ENCODE peak calls at places on chromosomes 3 and 15, in five cellular contexts. C is H7; I is adrenal gland; B is CD8-positive, alpha-beta T cell; P is gastrocnemius medialis. H is an unnamed sample.

GRCh38 chr15:29037997-29038700 is 152.4 kb downstream of the APBA2 start:
- DNase-seq in C (no peak), B (no peak), I (no peak), P (no peak), H (no peak)

GRCh38 chr3:124986153-124987143 is 51.9 kb upstream of the MUC13 start:
- DNase-seq in B (no peak), I (peak; percentile 36), P (no peak), C (peak; percentile 66), H (peak; percentile 98)

GRCh38 chr3:70982700-70983140 is 600.8 kb downstream of the FOXP1 start:
- DNase-seq in C (no peak), B (no peak), I (peak; percentile 69), P (peak; percentile 17), H (peak; percentile 50)

GRCh38 chr3:48215019-48215418 is 8.3 kb upstream of the CAMP start:
- DNase-seq in C (no peak), I (peak; percentile 61), B (no peak), P (no peak), H (no peak)

GRCh38 chr3:9214599-9214998 is 34.8 kb downstream of the SRGAP3 start:
- DNase-seq in B (no peak), I (no peak), C (no peak), P (no peak), H (no peak)

GRCh38 chr3:156681003-156681402 is 6.6 kb downstream of the TIPARP start:
- DNase-seq in C (peak; percentile 17), B (no peak), I (no peak), P (no peak), H (peak; percentile 47)

GRCh38 chr15:85579011-85579701 is 198.8 kb downstream of the AKAP13 start:
- DNase-seq in I (no peak), P (peak; percentile 23), B (no peak), C (no peak), H (no peak)

GRCh38 chr3:159779883-159780282 is 208.8 kb upstream of the IL12A start:
- DNase-seq in I (no peak), P (no peak), C (no peak), B (no peak), H (no peak)

GRCh38 chr15:59632714-59633113 is 21.1 kb downstream of the GCNT3 start:
- DNase-seq in P (no peak), I (peak; percentile 29), C (peak; percentile 62), B (no peak), H (no peak)

GRCh38 chr3:169701457-169701856 is 37.9 kb upstream of the MECOM start:
- DNase-seq in C (no peak), B (no peak), I (no peak), P (no peak), H (peak; percentile 54)

GRCh38 chr3:176951586-176952292 is 245.5 kb downstream of the TBL1XR1 start:
- DNase-seq in C (no peak), P (no peak), B (no peak), I (no peak), H (no peak)

GRCh38 chr3:161694682-161695586 is 198.3 kb downstream of the OTOL1 start:
- DNase-seq in I (no peak), P (no peak), C (no peak), B (no peak), H (no peak)

GRCh38 chr3:173711619-173712018 is 314.1 kb downstream of the NLGN1 start:
- DNase-seq in P (no peak), C (no peak), B (no peak), I (no peak), H (no peak)

GRCh38 chr3:188080091-188080490 is 73.9 kb upstream of the LPP start:
- DNase-seq in B (no peak), I (no peak), C (no peak), P (no peak), H (no peak)

GRCh38 chr3:77605308-77605707 is 565.4 kb downstream of the ROBO2 start:
- DNase-seq in P (no peak), I (no peak), B (no peak), C (no peak), H (no peak)
- H3K4me3 ChIP-seq in P (no peak overlapping the region), I (no peak overlapping the region), B (no peak overlapping the region), C (no peak overlapping the region), H (no peak overlapping the region)

DNA sequence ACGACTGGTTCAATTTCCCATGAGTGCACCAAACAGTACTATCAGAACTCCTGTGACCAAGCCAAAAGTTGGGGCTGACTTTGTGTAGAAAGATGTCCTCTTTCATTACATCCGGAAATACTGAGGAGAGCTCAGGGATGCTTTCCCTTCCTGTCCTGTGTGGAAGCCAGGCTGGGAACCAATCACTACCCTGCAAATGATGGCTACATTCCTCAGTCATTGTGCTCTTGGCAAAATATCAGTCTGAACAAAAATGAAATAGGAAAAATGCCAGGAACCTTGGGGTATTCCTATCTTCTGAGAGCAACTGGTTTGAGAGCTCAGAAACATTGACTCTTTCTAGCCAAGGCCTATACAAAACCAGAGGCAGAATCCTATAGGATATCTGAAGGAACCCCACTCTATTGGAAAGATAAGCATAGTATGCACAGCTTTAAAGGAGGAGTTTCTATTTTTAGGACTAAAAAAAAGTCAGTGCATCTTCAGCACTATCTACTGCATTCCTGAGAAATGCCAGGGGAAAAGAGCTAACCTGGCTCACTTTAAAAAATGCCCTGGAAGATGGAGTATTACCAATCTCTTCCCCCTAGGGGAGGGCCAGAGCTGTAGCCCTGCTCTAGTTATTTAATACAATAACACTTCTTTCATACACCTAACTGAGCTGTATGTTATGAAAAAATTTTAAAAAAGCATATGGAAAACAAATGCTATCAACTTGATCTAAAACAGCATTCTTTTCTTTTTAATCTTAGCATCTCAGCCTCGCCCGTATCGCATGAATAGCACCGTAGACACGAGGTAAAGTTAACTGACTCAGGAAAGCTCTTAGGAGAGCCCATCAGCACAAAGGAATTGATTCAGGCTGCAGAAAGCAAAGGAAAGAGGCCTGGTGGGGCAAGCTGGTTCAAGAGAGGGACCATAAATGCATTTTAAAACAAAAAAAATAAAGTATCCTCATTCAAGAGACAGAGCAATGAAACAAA is 50.0 kb downstream of the TGM4 start:
- DNase-seq in P (no peak), B (no peak), C (no peak), I (peak; percentile 41), H (no peak)
- H3K36me3 ChIP-seq in P (no peaks in the 10 kb centered on the region), B (peaks cover 14% of the 10 kb centered on the region), C (peaks cover 14% of the 10 kb centered on the region), I (no peaks in the 10 kb centered on the region), H (no peaks in the 10 kb centered on the region)

DNA sequence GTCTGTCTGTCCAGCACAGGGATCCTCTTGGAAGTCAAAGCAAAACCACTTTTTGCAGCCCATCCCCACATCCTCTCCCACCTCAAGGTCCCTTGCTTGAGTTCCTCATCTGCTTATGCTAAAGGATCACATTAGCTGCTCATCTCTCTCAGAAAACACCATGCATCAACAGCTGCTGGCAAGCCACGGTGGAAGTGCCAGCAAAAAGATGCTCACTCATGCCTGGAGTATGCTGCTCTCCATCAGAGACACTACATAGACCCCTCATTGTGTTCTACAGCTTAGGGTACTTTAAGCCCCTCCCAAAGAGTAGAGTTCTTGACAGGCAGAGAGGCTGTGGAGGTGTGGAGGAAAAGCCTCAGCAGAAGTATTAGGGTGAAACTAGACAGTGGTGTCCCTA is 94.6 kb upstream of the COL8A1 start:
- DNase-seq in I (no peak), B (no peak), C (no peak), P (no peak), H (no peak)
- H3K4me3 ChIP-seq in I (no peak overlapping the region), B (no peak overlapping the region), C (no peak overlapping the region), P (no peak overlapping the region), H (no peak overlapping the region)

DNA sequence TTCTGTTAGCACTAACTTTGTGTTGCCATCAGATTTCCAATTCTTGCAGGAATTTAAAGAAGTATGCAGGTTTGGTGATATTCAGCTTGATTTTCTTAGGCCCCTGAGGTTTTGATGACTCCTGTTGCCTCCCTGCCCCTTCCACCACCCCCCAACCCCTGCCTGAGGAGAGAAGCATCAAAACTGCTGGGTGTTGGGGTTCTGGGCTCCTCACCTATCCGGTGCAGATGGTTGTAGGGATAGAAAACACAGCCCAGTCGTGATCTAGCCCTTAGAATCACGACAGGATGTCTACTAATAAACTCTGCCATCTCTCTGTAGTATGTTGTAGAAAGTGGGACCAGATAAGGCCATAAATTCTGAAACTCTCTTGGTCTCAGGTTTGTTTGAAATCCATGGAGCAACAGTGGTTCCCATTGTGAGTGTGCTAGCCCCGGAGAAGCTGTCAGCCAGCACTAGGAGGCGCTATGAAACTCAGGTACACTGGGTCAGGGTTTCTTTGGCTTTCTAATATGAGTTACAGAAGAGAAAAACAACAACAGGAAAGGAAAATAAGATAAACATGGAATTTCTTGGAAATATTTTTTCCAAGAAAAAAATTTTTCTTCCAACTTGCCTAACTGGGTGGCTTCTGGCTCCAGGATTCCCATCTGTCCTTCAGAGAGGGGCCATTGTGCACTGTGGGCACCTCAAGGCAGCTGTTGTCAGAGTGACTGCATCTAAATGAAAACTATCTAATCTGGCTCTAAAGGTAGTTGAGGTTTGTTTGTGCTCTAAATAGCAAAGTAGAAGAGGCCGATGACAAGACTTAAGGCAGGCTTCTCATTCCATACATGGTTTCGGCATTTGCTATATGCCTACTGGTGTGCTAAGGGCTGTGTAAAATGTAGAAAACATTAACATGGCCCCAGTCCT is 8.7 kb downstream of the SRP14 start:
- DNase-seq in B (no peak), C (peak; percentile 61), I (no peak), P (no peak), H (no peak)
- H3K36me3 ChIP-seq in B (peaks cover 23% of the 10 kb centered on the region), C (peaks cover 34% of the 10 kb centered on the region), I (no peaks in the 10 kb centered on the region), P (peaks cover 11% of the 10 kb centered on the region), H (peaks cover 75% of the 10 kb centered on the region)

GRCh38 chr15:77074350-77074749 is 3.4 kb upstream of the TSPAN3 start:
- DNase-seq in I (no peak), P (no peak), B (no peak), C (no peak), H (no peak)
- H3K4me3 ChIP-seq in I (no peak overlapping the region), P (no peak overlapping the region), B (no peak overlapping the region), C (no peak overlapping the region), H (no peak overlapping the region)

DNA sequence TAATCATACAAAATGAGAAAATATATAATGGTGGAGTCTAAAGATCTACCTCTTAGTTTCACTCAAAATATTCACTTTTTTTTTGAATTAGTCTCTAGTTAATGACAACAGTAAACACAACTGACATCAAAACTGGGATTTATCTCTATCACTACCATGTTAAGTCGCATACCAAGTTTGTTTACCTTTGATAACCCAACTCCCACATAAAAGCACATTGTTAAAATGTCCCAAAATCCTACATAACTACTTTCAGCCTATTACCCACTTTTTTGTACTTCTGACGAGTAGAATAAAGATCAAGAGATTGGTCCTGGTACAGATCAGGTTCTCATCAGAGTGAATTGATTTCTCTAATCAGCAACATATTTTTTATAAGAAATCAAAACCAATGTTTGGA is 518.5 kb downstream of the EPHA3 start:
- DNase-seq in I (no peak), B (no peak), P (no peak), C (no peak), H (no peak)
- H3K36me3 ChIP-seq in I (no peaks in the 10 kb centered on the region), B (no peaks in the 10 kb centered on the region), P (no peaks in the 10 kb centered on the region), C (no peaks in the 10 kb centered on the region), H (no peaks in the 10 kb centered on the region)

GRCh38 chr3:192408721-192409151 is 318.6 kb downstream of the FGF12 start:
- DNase-seq in P (no peak), B (no peak), C (peak; percentile 83), I (peak; percentile 50), H (peak; percentile 22)
- H3K4me3 ChIP-seq in P (peak overlapping the region; percentile 59), B (no peak overlapping the region), C (peak overlapping the region; percentile 79), I (peak overlapping the region; percentile 71), H (peak overlapping the region; percentile 55)

DNA sequence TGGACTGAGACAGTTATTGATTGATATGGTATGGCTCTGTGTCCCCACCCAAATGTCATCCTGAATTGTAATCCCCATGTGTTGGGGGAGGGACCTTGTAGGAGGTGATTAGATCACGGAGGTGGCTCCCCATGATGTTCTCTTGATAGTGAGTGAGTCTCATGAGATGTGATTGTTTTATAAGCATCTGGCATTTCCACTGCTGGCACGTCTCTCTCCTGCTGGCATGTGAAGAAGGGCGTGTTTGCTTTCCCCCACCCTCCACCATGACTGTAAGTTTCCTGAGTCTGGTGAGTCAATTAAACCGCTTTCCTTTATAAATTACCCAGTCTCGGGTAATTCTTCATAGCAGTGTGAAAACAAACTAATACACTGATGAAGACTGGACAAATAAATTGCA is 105.6 kb upstream of the MELTF start:
- DNase-seq in C (no peak), I (no peak), B (no peak), P (no peak), H (peak; percentile 39)
- H3K36me3 ChIP-seq in C (peaks cover 3% of the 10 kb centered on the region), I (no peaks in the 10 kb centered on the region), B (peaks cover 12% of the 10 kb centered on the region), P (no peaks in the 10 kb centered on the region), H (peaks cover 78% of the 10 kb centered on the region)